ENCODE peak calls at places on chromosomes 2 and 18, in six cellular contexts. Y, A, D, S, R and U are unnamed samples.

GRCh38 chr2:46117379-46117778 is 179.8 kb upstream of the EPAS1 start:
- DNase-seq in Y (no peak), A (peak; percentile 67), D (no peak), S (peak; percentile 87), R (no peak), U (no peak)

GRCh38 chr2:183229386-183229785 is 105.1 kb downstream of the NUP35 start:
- DNase-seq in Y (no peak), A (peak; percentile 63), D (no peak), S (peak; percentile 34), R (no peak), U (no peak)

GRCh38 chr2:58569460-58570185 is 328.5 kb upstream of the FANCL start:
- DNase-seq in Y (no peak), A (no peak), D (no peak), S (peak; percentile 69), R (no peak), U (no peak)

GRCh38 chr2:177244244-177244771 is 20.2 kb downstream of the NFE2L2 start:
- DNase-seq in Y (no peak), A (no peak), D (no peak), S (no peak), R (no peak), U (no peak)

GRCh38 chr2:16252251-16252650 is 311.9 kb downstream of the MYCN start:
- DNase-seq in Y (no peak), A (no peak), D (no peak), S (no peak), R (peak; percentile 69), U (no peak)

GRCh38 chr2:50723549-50723948 is 308.4 kb downstream of the NRXN1 start:
- DNase-seq in Y (no peak), A (no peak), D (no peak), S (no peak), R (no peak), U (no peak)

GRCh38 chr2:205139822-205140612 is 542.3 kb upstream of the NRP2 start:
- DNase-seq in Y (peak; percentile 25), A (no peak), D (no peak), S (no peak), R (peak; percentile 75), U (no peak)

GRCh38 chr18:46290440-46291020 is 186.3 kb downstream of the HAUS1 start:
- DNase-seq in Y (no peak), A (no peak), D (no peak), S (no peak), R (peak; percentile 47), U (no peak)

DNA sequence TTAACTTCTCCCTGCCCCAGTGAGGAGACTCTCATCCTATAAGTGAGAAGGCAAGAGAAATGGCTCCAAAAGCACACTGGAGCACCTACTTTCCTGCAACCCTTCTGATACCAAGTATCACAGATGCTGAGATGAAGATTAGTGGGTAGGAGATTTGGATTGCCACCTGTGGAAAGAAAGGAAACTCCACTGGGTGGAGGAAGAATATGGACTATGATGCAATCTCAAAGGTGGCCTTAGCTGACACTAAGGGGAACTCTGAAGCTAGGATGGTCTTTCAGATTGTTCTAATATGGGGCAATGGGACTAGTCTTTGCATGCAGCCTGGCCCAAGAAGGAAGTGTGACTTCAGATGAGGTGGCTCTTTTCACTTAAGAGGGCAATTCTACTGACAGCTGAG is 21.6 kb downstream of the PRKRA start:
- DNase-seq in Y (no peak), A (no peak), D (no peak), S (no peak), R (no peak), U (no peak)
- H3K36me3 ChIP-seq in Y (no peaks in the 10 kb centered on the region), A (peaks cover 15% of the 10 kb centered on the region), D (peaks cover 23% of the 10 kb centered on the region), S (peaks cover 36% of the 10 kb centered on the region), R (peaks cover 73% of the 10 kb centered on the region), U (peaks cover 60% of the 10 kb centered on the region)

DNA sequence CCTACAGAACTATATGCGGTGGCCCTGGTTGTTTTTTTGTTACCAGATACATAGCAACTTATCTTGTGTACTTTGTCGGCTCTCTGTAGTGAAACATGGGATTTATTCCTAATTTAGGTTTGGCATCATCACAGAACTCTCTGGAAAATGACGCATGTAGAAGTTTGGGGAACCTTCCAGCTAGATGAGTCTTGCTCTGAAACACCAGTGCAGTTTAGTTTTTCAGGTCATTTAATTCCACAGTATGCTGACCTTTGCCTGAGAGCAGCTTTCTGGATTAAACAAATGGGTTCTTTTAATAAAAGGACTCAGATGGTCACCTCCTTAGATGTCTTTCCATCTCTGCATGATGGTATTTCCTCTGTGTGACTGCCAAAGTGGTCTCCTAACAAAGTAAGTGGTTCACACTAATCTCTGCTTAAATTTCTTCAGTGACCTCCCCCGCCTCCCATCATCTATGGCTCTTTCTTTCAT is 39.9 kb downstream of the MYO3B start:
- DNase-seq in Y (no peak), A (peak; percentile 87), D (no peak), S (no peak), R (no peak), U (no peak)
- H3K4me1 ChIP-seq in Y (no peaks in the 10 kb centered on the region), A (peaks cover 11% of the 10 kb centered on the region), D (no peaks in the 10 kb centered on the region), S (no peaks in the 10 kb centered on the region), R (no peaks in the 10 kb centered on the region), U (no peaks in the 10 kb centered on the region)

GRCh38 chr2:166375736-166376487 is at the start of gene SCN9A:
- DNase-seq in Y (peak; percentile 51), A (peak; percentile 72), D (peak; percentile 89), S (peak; percentile 92), R (peak; percentile 93), U (peak; percentile 77)
- TF ChIP-seq CTCF in Y (no peak), A (no peak), D (no peak), S (peak; percentile 50), R (no peak), U (no peak)

GRCh38 chr2:127984551-127984950 is 43.3 kb downstream of the SAP130 start:
- DNase-seq in Y (no peak), A (peak; percentile 60), D (no peak), S (no peak), R (no peak), U (no peak)
- H3K36me3 ChIP-seq in Y (no peaks in the 10 kb centered on the region), A (peaks cover 46% of the 10 kb centered on the region), D (peaks cover 47% of the 10 kb centered on the region), S (peaks cover 38% of the 10 kb centered on the region), R (peaks cover 77% of the 10 kb centered on the region), U (peaks cover 75% of the 10 kb centered on the region)